ENCODE peak calls at places on chromosomes 16 and 17, in six cellular contexts. One of them, this sample, is unnamed. For H3K9me3, the result is how much of the 10 kb centered on the place peaks cover.

GRCh38 chr17:57605734-57606105 is 139.4 kb downstream of the CCDC182 start:
- DNase-seq in K562: no peak
- DNase-seq in GM12878: no peak
- DNase-seq in HepG2: no peak
- DNase-seq in SK-N-SH: no peak
- DNase-seq in H1: no peak
- DNase-seq in this sample: no peak

GRCh38 chr17:32828822-32829221 is 48.1 kb downstream of the MYO1D start:
- DNase-seq in GM12878: no peak
- DNase-seq in H1: no peak
- DNase-seq in SK-N-SH: no peak
- DNase-seq in K562: no peak
- DNase-seq in HepG2: no peak
- DNase-seq in this sample: no peak

GRCh38 chr17:21352221-21352980 is 23.8 kb upstream of the KCNJ12 start:
- DNase-seq in K562: no peak
- DNase-seq in HepG2: no peak
- DNase-seq in SK-N-SH: no peak
- DNase-seq in GM12878: no peak
- DNase-seq in H1: no peak
- DNase-seq in this sample: no peak

GRCh38 chr17:76003915-76004314 is 3.3 kb downstream of the CDK3 start:
- DNase-seq in GM12878: no peak
- DNase-seq in K562: no peak
- DNase-seq in H1: no peak
- DNase-seq in SK-N-SH: peak
- DNase-seq in HepG2: no peak
- DNase-seq in this sample: no peak

GRCh38 chr16:26220894-26221293 is 529.1 kb downstream of the HS3ST4 start:
- DNase-seq in SK-N-SH: no peak
- DNase-seq in H1: no peak
- DNase-seq in GM12878: no peak
- DNase-seq in HepG2: no peak
- DNase-seq in K562: no peak
- DNase-seq in this sample: no peak

GRCh38 chr17:44829558-44830358 is at the start of gene GJC1:
- DNase-seq in K562: peak
- DNase-seq in GM12878: no peak
- DNase-seq in H1: peak
- DNase-seq in SK-N-SH: peak
- DNase-seq in HepG2: no peak
- DNase-seq in this sample: peak

GRCh38 chr16:1723450-1724147 is 17.6 kb downstream of the MAPK8IP3 start:
- DNase-seq in H1: peak
- DNase-seq in GM12878: no peak
- DNase-seq in HepG2: peak
- DNase-seq in SK-N-SH: peak
- DNase-seq in K562: peak
- DNase-seq in this sample: peak

GRCh38 chr16:47995354-47995753 is 160.4 kb downstream of the ABCC12 start:
- DNase-seq in SK-N-SH: no peak
- DNase-seq in HepG2: no peak
- DNase-seq in GM12878: no peak
- DNase-seq in K562: no peak
- DNase-seq in H1: peak
- DNase-seq in this sample: no peak

GRCh38 chr17:79951361-79952264 is 84.1 kb downstream of the TBC1D16 start:
- DNase-seq in SK-N-SH: peak
- DNase-seq in K562: no peak
- DNase-seq in HepG2: peak
- DNase-seq in GM12878: no peak
- DNase-seq in H1: no peak
- DNase-seq in this sample: no peak

GRCh38 chr17:42171831-42172230 is 9.1 kb downstream of the KCNH4 start:
- DNase-seq in HepG2: no peak
- DNase-seq in GM12878: no peak
- DNase-seq in SK-N-SH: no peak
- DNase-seq in K562: no peak
- DNase-seq in H1: no peak
- DNase-seq in this sample: no peak

GRCh38 chr16:4994719-4995434 is 36.7 kb downstream of the SEC14L5 start:
- DNase-seq in SK-N-SH: no peak
- DNase-seq in HepG2: no peak
- DNase-seq in H1: no peak
- DNase-seq in GM12878: no peak
- DNase-seq in K562: no peak
- DNase-seq in this sample: no peak

GRCh38 chr17:68565656-68566055 is 35.5 kb downstream of the FAM20A start:
- DNase-seq in GM12878: no peak
- DNase-seq in K562: no peak
- DNase-seq in HepG2: no peak
- DNase-seq in SK-N-SH: no peak
- DNase-seq in H1: no peak
- DNase-seq in this sample: no peak

GRCh38 chr16:26643519-26643918 is 423.2 kb upstream of the C16orf82 start:
- DNase-seq in H1: no peak
- DNase-seq in GM12878: no peak
- DNase-seq in SK-N-SH: no peak
- DNase-seq in HepG2: no peak
- DNase-seq in K562: no peak
- DNase-seq in this sample: no peak

GRCh38 chr17:77891602-77892001 is 66.9 kb upstream of the TNRC6C start:
- DNase-seq in SK-N-SH: no peak
- DNase-seq in H1: no peak
- DNase-seq in HepG2: no peak
- DNase-seq in GM12878: no peak
- DNase-seq in K562: no peak
- DNase-seq in this sample: no peak

GRCh38 chr16:10616744-10617640 is 36.6 kb upstream of the EMP2 start:
- DNase-seq in K562: no peak
- DNase-seq in SK-N-SH: peak
- DNase-seq in HepG2: peak
- DNase-seq in H1: peak
- DNase-seq in GM12878: no peak
- DNase-seq in this sample: no peak

GRCh38 chr16:67979955-67980678 is at the start of gene DPEP3:
- DNase-seq in HepG2: no peak
- DNase-seq in H1: peak
- DNase-seq in K562: no peak
- DNase-seq in GM12878: no peak
- DNase-seq in SK-N-SH: peak
- DNase-seq in this sample: no peak

GRCh38 chr17:3667366-3668278 is 756 bp downstream of the TAX1BP3 start:
- DNase-seq in GM12878: no peak
- DNase-seq in K562: peak
- DNase-seq in HepG2: peak
- DNase-seq in SK-N-SH: peak
- DNase-seq in H1: peak
- DNase-seq in this sample: peak

GRCh38 chr17:19645608-19646250 is 2.8 kb upstream of the ALDH3A2 start:
- DNase-seq in GM12878: no peak
- DNase-seq in HepG2: peak
- DNase-seq in H1: peak
- DNase-seq in K562: peak
- DNase-seq in SK-N-SH: peak
- DNase-seq in this sample: peak

GRCh38 chr17:77332034-77332971 is 191.5 kb downstream of the SEC14L1 start:
- DNase-seq in HepG2: no peak
- DNase-seq in K562: no peak
- DNase-seq in GM12878: no peak
- DNase-seq in H1: no peak
- DNase-seq in SK-N-SH: no peak
- DNase-seq in this sample: no peak

GRCh38 chr17:44159519-44160210 is 10.8 kb upstream of the ASB16 start:
- DNase-seq in K562: peak
- DNase-seq in GM12878: no peak
- DNase-seq in SK-N-SH: no peak
- DNase-seq in HepG2: no peak
- DNase-seq in H1: no peak
- DNase-seq in this sample: no peak

GRCh38 chr17:78589031-78589675 is 12.0 kb upstream of the DNAH17 start:
- DNase-seq in H1: no peak
- DNase-seq in GM12878: no peak
- DNase-seq in SK-N-SH: no peak
- DNase-seq in K562: no peak
- DNase-seq in HepG2: peak
- DNase-seq in this sample: no peak

GRCh38 chr17:21374455-21375161 is 1.5 kb upstream of the KCNJ12 start:
- DNase-seq in K562: no peak
- DNase-seq in GM12878: no peak
- DNase-seq in H1: no peak
- DNase-seq in HepG2: no peak
- DNase-seq in SK-N-SH: no peak
- DNase-seq in this sample: no peak

GRCh38 chr16:49827806-49828428 is 28.0 kb downstream of the ZNF423 start:
- DNase-seq in K562: no peak
- DNase-seq in H1: no peak
- DNase-seq in GM12878: no peak
- DNase-seq in SK-N-SH: no peak
- DNase-seq in HepG2: no peak
- DNase-seq in this sample: no peak

GRCh38 chr16:23132921-23133532 is 16.2 kb downstream of the USP31 start:
- DNase-seq in GM12878: no peak
- DNase-seq in SK-N-SH: no peak
- DNase-seq in H1: no peak
- DNase-seq in HepG2: no peak
- DNase-seq in K562: no peak
- DNase-seq in this sample: no peak

GRCh38 chr17:58232707-58233156 is 5.7 kb upstream of the LPO start:
- DNase-seq in GM12878: peak
- DNase-seq in H1: no peak
- DNase-seq in SK-N-SH: no peak
- DNase-seq in HepG2: no peak
- DNase-seq in K562: peak
- DNase-seq in this sample: no peak

GRCh38 chr17:75822119-75822799 is 21.9 kb downstream of the UNC13D start:
- DNase-seq in H1: no peak
- DNase-seq in SK-N-SH: peak
- DNase-seq in GM12878: no peak
- DNase-seq in K562: no peak
- DNase-seq in HepG2: no peak
- DNase-seq in this sample: no peak

GRCh38 chr17:50100480-50100883 is 5.3 kb downstream of the PDK2 start:
- DNase-seq in SK-N-SH: no peak
- DNase-seq in GM12878: no peak
- DNase-seq in K562: no peak
- DNase-seq in H1: no peak
- DNase-seq in HepG2: no peak
- DNase-seq in this sample: no peak
- TF ChIP-seq CHD2 in SK-N-SH: no peak
- TF ChIP-seq CHD2 in GM12878: no peak
- TF ChIP-seq CHD2 in K562: no peak
- TF ChIP-seq CHD2 in H1: no peak
- TF ChIP-seq CHD2 in HepG2: no peak
- TF ChIP-seq CHD2 in this sample: no peak

DNA sequence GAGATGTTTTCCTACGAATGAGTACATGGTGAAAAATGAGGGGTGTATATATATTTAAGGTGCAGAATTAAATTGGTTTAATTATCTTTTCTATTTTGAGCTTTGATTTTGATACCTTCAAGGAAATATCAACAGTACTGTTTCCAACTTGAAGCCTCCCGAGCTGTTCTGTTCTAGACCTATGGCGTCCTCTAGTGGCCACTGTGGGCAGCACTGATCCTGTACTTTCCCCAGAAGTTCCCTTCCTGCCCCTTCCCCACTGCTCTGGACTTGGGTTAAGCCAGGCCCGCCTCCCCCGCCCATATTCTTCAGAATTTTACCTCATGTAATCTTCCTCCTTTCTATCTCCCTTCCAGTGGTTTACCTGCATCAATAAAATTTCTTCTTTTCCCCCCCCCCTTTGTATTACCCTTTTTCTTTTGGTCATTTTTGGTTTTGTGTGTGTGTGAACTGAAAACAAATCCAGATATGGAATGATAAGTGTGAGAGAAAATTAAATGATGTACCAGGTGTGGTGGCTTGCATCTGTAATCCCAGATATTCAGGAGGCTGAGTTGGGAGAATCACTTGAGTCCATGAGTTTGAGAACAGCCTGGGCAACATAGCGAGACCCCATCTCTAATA is 1643.5 kb downstream of the TP53TG3F start:
- DNase-seq in SK-N-SH: peak
- DNase-seq in GM12878: no peak
- DNase-seq in K562: peak
- DNase-seq in H1: no peak
- DNase-seq in HepG2: peak
- DNase-seq in this sample: no peak
- H3K9me3 ChIP-seq in SK-N-SH: under half
- H3K9me3 ChIP-seq in GM12878: under half
- H3K9me3 ChIP-seq in K562: under half
- H3K9me3 ChIP-seq in H1: under half
- H3K9me3 ChIP-seq in HepG2: half or more
- H3K9me3 ChIP-seq in this sample: under half

DNA sequence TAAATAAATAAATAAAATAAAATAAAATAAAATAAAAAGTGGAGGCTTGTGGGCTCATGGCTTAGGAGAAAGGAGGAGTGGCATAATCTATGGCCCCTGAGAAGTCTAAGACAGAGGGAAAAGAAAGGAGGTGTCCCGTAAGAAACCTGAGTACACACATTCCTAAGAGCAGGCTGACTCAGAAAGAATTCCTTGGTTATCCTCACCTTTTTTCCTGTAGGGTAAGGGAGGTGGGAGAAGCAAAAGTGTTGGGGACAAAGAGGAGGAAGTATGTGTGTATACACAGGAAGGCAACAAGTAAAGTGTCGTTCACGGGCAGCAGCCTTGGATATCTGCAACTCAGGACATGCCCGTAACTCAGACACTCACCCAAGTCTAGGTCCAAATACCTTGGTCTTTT is 29.3 kb downstream of the MARF1 start:
- DNase-seq in K562: no peak
- DNase-seq in SK-N-SH: no peak
- DNase-seq in H1: no peak
- DNase-seq in GM12878: no peak
- DNase-seq in HepG2: no peak
- DNase-seq in this sample: no peak
- TF ChIP-seq CHD2 in K562: no peak
- TF ChIP-seq CHD2 in SK-N-SH: no peak
- TF ChIP-seq CHD2 in H1: no peak
- TF ChIP-seq CHD2 in GM12878: no peak
- TF ChIP-seq CHD2 in HepG2: no peak
- TF ChIP-seq CHD2 in this sample: no peak

GRCh38 chr16:3317315-3317999 is 12.2 kb downstream of the ZNF75A start:
- DNase-seq in K562: no peak
- DNase-seq in SK-N-SH: no peak
- DNase-seq in H1: no peak
- DNase-seq in HepG2: no peak
- DNase-seq in GM12878: no peak
- DNase-seq in this sample: no peak

GRCh38 chr16:3306078-3306477 is 781 bp downstream of the ZNF75A start:
- DNase-seq in K562: no peak
- DNase-seq in H1: no peak
- DNase-seq in HepG2: no peak
- DNase-seq in GM12878: no peak
- DNase-seq in SK-N-SH: no peak
- DNase-seq in this sample: no peak

GRCh38 chr16:3311496-3311895 is 6.2 kb downstream of the ZNF75A start:
- DNase-seq in HepG2: no peak
- DNase-seq in H1: no peak
- DNase-seq in GM12878: no peak
- DNase-seq in K562: no peak
- DNase-seq in SK-N-SH: no peak
- DNase-seq in this sample: no peak
- H3K9me3 ChIP-seq in HepG2: under half
- H3K9me3 ChIP-seq in H1: half or more
- H3K9me3 ChIP-seq in GM12878: under half
- H3K9me3 ChIP-seq in K562: under half
- H3K9me3 ChIP-seq in SK-N-SH: under half
- H3K9me3 ChIP-seq in this sample: half or more

This sample was measured in A549.